ENCODE peak calls at places on chromosomes 12 and 14, in eight cellular contexts. L is substantia nigra, H is left ventricle myocardium inferior, M is neuronal stem cell, A is T47D, Q is C1 segment of cervical spinal cord, I is hepatic stellate cell, W is NCI-H1092. U is an unnamed sample.

GRCh38 chr12:79121486-79121885 is 256.9 kb downstream of the SYT1 start:
- DNase-seq in L (no peak), H (no peak), M (no peak), A (peak), Q (no peak), I (peak), W (no peak), U (no peak)

GRCh38 chr14:64611358-64612020 is 61.7 kb downstream of the PPP1R36 start:
- DNase-seq in L (no peak), H (no peak), M (no peak), A (peak), Q (no peak), I (no peak), W (no peak), U (no peak)

GRCh38 chr14:92022036-92022435 is 17.8 kb downstream of the TRIP11 start:
- DNase-seq in L (no peak), H (no peak), M (no peak), A (no peak), Q (no peak), I (no peak), W (no peak), U (no peak)

GRCh38 chr12:57190037-57190436 is 26.6 kb upstream of the NXPH4 start:
- DNase-seq in L (no peak), H (no peak), M (no peak), A (no peak), Q (no peak), I (no peak), W (no peak), U (no peak)

GRCh38 chr12:89345830-89346740 is 6.2 kb downstream of the DUSP6 start:
- DNase-seq in L (no peak), H (peak), M (peak), A (peak), Q (no peak), I (no peak), W (peak), U (peak)

GRCh38 chr12:12008931-12009611 is 61.7 kb upstream of the BCL2L14 start:
- DNase-seq in L (no peak), H (no peak), M (peak), A (no peak), Q (no peak), I (no peak), W (peak), U (no peak)

GRCh38 chr12:87995581-87996178 is 33.5 kb downstream of the C12orf50 start:
- DNase-seq in L (peak), H (peak), M (peak), A (peak), Q (peak), I (peak), W (peak), U (peak)

GRCh38 chr14:72560331-72560730 is 333.6 kb downstream of the DPF3 start:
- DNase-seq in L (no peak), H (no peak), M (no peak), A (no peak), Q (no peak), I (no peak), W (no peak), U (no peak)

GRCh38 chr12:68253504-68253903 is at the start of gene IL22:
- DNase-seq in L (no peak), H (no peak), M (no peak), A (no peak), Q (no peak), I (no peak), W (no peak), U (no peak)

GRCh38 chr14:44833376-44833775 is 128.4 kb downstream of the KLHL28 start:
- DNase-seq in L (no peak), H (no peak), M (no peak), A (no peak), Q (no peak), I (no peak), W (no peak), U (no peak)

GRCh38 chr12:124538194-124539082 is 29.0 kb downstream of the NCOR2 start:
- DNase-seq in L (no peak), H (no peak), M (no peak), A (no peak), Q (no peak), I (no peak), W (no peak), U (no peak)

GRCh38 chr14:104005489-104005888 is 63.2 kb upstream of the RD3L start:
- DNase-seq in L (no peak), H (no peak), M (no peak), A (no peak), Q (no peak), I (no peak), W (no peak), U (no peak)

GRCh38 chr14:89542768-89543419 is 125.9 kb upstream of the FOXN3 start:
- DNase-seq in L (no peak), H (no peak), M (no peak), A (no peak), Q (no peak), I (no peak), W (no peak), U (no peak)

GRCh38 chr12:47835017-47835830 is 15.5 kb upstream of the HDAC7 start:
- DNase-seq in L (no peak), H (no peak), M (no peak), A (no peak), Q (no peak), I (no peak), W (no peak), U (no peak)

GRCh38 chr12:101414533-101415119 is 7.1 kb upstream of the ARL1 start:
- DNase-seq in L (no peak), H (no peak), M (peak), A (peak), Q (no peak), I (peak), W (peak), U (no peak)

GRCh38 chr14:106845286-106846087 is 1319.1 kb downstream of the TMEM121 start:
- DNase-seq in L (no peak), H (no peak), M (no peak), A (peak), Q (no peak), I (no peak), W (no peak), U (no peak)

GRCh38 chr14:70809238-70810214 is at the start of gene MAP3K9:
- DNase-seq in L (peak), H (peak), M (peak), A (peak), Q (peak), I (peak), W (peak), U (peak)

GRCh38 chr12:2722806-2723205 is 72.0 kb upstream of the FKBP4 start:
- DNase-seq in L (no peak), H (no peak), M (no peak), A (no peak), Q (no peak), I (no peak), W (no peak), U (no peak)

GRCh38 chr12:127928178-127928577 is 338.8 kb upstream of the TMEM132C start:
- DNase-seq in L (no peak), H (no peak), M (no peak), A (no peak), Q (no peak), I (no peak), W (no peak), U (no peak)

GRCh38 chr12:65170245-65170881 is 980 bp downstream of the LEMD3 start:
- DNase-seq in L (peak), H (peak), M (peak), A (peak), Q (peak), I (peak), W (no peak), U (peak)

GRCh38 chr12:22530-23201 is 43.9 kb upstream of the IQSEC3 start:
- DNase-seq in L (no peak), H (no peak), M (no peak), A (no peak), Q (no peak), I (no peak), W (no peak), U (no peak)

GRCh38 chr12:131831635-131832041 is 3.4 kb downstream of the MMP17 start:
- DNase-seq in L (peak), H (no peak), M (no peak), A (peak), Q (no peak), I (peak), W (peak), U (peak)

GRCh38 chr12:272942-273906 is 10.6 kb upstream of the SLC6A13 start:
- DNase-seq in L (no peak), H (no peak), M (no peak), A (peak), Q (no peak), I (no peak), W (no peak), U (no peak)

GRCh38 chr14:24130717-24131548 is 474 bp downstream of the FITM1 start:
- DNase-seq in L (no peak), H (peak), M (no peak), A (no peak), Q (no peak), I (no peak), W (no peak), U (peak)

GRCh38 chr14:71372411-71372838 is 465.2 kb downstream of the PCNX1 start:
- DNase-seq in L (no peak), H (no peak), M (no peak), A (peak), Q (no peak), I (peak), W (no peak), U (no peak)

GRCh38 chr14:61705017-61705416 is 9.7 kb downstream of the HIF1A start:
- DNase-seq in L (no peak), H (no peak), M (no peak), A (no peak), Q (no peak), I (no peak), W (no peak), U (no peak)

GRCh38 chr12:93954160-93955112 is 193.9 kb upstream of the PLXNC1 start:
- DNase-seq in L (no peak), H (peak), M (no peak), A (no peak), Q (no peak), I (no peak), W (no peak), U (peak)

GRCh38 chr12:98895086-98895651 is 250.1 kb downstream of the APAF1 start:
- DNase-seq in L (peak), H (no peak), M (no peak), A (no peak), Q (no peak), I (no peak), W (peak), U (no peak)

GRCh38 chr12:19437996-19438395 is 1.3 kb upstream of the AEBP2 start:
- DNase-seq in L (no peak), H (no peak), M (no peak), A (no peak), Q (no peak), I (no peak), W (no peak), U (no peak)

GRCh38 chr14:101408077-101408831 is 153.0 kb upstream of the DIO3 start:
- DNase-seq in L (no peak), H (no peak), M (no peak), A (peak), Q (no peak), I (no peak), W (peak), U (no peak)

GRCh38 chr12:69527506-69528272 is 57.5 kb downstream of the FRS2 start:
- DNase-seq in L (no peak), H (no peak), M (no peak), A (peak), Q (no peak), I (peak), W (no peak), U (no peak)

U was measured in psoas muscle.